ENCODE peak calls at places on chromosomes 1 and 21, in four cellular contexts. J, P, I and R are unnamed samples.

GRCh38 chr1:183234660-183235476 is 48.8 kb downstream of the LAMC2 start:
- DNase-seq in J (peak), P (no peak), I (no peak), R (peak)

GRCh38 chr1:181161170-181161870 is 72.8 kb downstream of the IER5 start:
- DNase-seq in J (no peak), P (no peak), I (no peak), R (no peak)

GRCh38 chr21:36700961-36701911 is 2.3 kb downstream of the SIM2 start:
- DNase-seq in J (no peak), P (no peak), I (no peak), R (peak)

GRCh38 chr1:36650200-36651065 is 167.7 kb upstream of the CSF3R start:
- DNase-seq in J (peak), P (peak), I (no peak), R (peak)

GRCh38 chr21:45941338-45941710 is 40.2 kb upstream of the COL6A1 start:
- DNase-seq in J (no peak), P (no peak), I (no peak), R (no peak)

GRCh38 chr21:43719748-43720538 is 1.0 kb downstream of the PDXK start:
- DNase-seq in J (no peak), P (no peak), I (no peak), R (no peak)

GRCh38 chr1:32733573-32734321 is 31.2 kb upstream of the SYNC start:
- DNase-seq in J (peak), P (peak), I (no peak), R (no peak)

GRCh38 chr21:38082936-38083335 is 166.7 kb upstream of the KCNJ6 start:
- DNase-seq in J (no peak), P (no peak), I (no peak), R (no peak)

GRCh38 chr1:185483217-185483616 is 166.2 kb upstream of the IVNS1ABP start:
- DNase-seq in J (no peak), P (no peak), I (no peak), R (no peak)

GRCh38 chr1:6418668-6419396 is 887 bp downstream of the HES2 start:
- DNase-seq in J (no peak), P (no peak), I (no peak), R (no peak)

GRCh38 chr1:61337981-61338848 is 255.9 kb downstream of the NFIA start:
- DNase-seq in J (peak), P (no peak), I (no peak), R (peak)

GRCh38 chr1:159753386-159753785 is 27.4 kb upstream of the DUSP23 start:
- DNase-seq in J (no peak), P (no peak), I (no peak), R (no peak)

GRCh38 chr1:18829671-18830070 is 29.8 kb downstream of the TAS1R2 start:
- DNase-seq in J (no peak), P (no peak), I (no peak), R (no peak)

GRCh38 chr1:22285545-22286396 is 142.9 kb upstream of the WNT4 start:
- DNase-seq in J (peak), P (peak), I (no peak), R (no peak)

GRCh38 chr1:119040906-119041305 is 52.8 kb upstream of the TBX15 start:
- DNase-seq in J (no peak), P (no peak), I (no peak), R (no peak)

GRCh38 chr1:20931930-20932436 is 144.9 kb upstream of the HP1BP3 start:
- DNase-seq in J (no peak), P (no peak), I (no peak), R (no peak)

GRCh38 chr21:45737485-45738166 is 94.1 kb downstream of the PCBP3 start:
- DNase-seq in J (no peak), P (no peak), I (no peak), R (no peak)

GRCh38 chr21:23160914-23161313 is 2162.7 kb downstream of the NCAM2 start:
- DNase-seq in J (no peak), P (no peak), I (no peak), R (no peak)

GRCh38 chr1:86992790-86993189 is 78.4 kb downstream of the HS2ST1 start:
- DNase-seq in J (no peak), P (no peak), I (no peak), R (no peak)
- TF ChIP-seq BHLHE40 in J (no peak), P (no peak), I (no peak), R (no peak)

GRCh38 chr1:244027491-244027890 is 23.6 kb upstream of the ZBTB18 start:
- DNase-seq in J (no peak), P (no peak), I (no peak), R (no peak)

GRCh38 chr1:244021427-244021826 is 29.7 kb upstream of the ZBTB18 start:
- DNase-seq in J (no peak), P (no peak), I (no peak), R (no peak)

GRCh38 chr1:244020086-244020485 is 31.0 kb upstream of the ZBTB18 start:
- DNase-seq in J (no peak), P (no peak), I (no peak), R (no peak)

GRCh38 chr1:244022301-244022700 is 28.8 kb upstream of the ZBTB18 start:
- DNase-seq in J (no peak), P (no peak), I (no peak), R (no peak)

GRCh38 chr1:244022859-244023258 is 28.2 kb upstream of the ZBTB18 start:
- DNase-seq in J (no peak), P (no peak), I (no peak), R (no peak)
- TF ChIP-seq FOXK2 in J (no peak), P (no peak), I (no peak), R (no peak)

GRCh38 chr21:14383596-14384210 is 757 bp upstream of the HSPA13 start:
- DNase-seq in J (no peak), P (no peak), I (peak), R (peak)
- TF ChIP-seq BHLHE40 in J (no peak), P (no peak), I (no peak), R (no peak)

DNA sequence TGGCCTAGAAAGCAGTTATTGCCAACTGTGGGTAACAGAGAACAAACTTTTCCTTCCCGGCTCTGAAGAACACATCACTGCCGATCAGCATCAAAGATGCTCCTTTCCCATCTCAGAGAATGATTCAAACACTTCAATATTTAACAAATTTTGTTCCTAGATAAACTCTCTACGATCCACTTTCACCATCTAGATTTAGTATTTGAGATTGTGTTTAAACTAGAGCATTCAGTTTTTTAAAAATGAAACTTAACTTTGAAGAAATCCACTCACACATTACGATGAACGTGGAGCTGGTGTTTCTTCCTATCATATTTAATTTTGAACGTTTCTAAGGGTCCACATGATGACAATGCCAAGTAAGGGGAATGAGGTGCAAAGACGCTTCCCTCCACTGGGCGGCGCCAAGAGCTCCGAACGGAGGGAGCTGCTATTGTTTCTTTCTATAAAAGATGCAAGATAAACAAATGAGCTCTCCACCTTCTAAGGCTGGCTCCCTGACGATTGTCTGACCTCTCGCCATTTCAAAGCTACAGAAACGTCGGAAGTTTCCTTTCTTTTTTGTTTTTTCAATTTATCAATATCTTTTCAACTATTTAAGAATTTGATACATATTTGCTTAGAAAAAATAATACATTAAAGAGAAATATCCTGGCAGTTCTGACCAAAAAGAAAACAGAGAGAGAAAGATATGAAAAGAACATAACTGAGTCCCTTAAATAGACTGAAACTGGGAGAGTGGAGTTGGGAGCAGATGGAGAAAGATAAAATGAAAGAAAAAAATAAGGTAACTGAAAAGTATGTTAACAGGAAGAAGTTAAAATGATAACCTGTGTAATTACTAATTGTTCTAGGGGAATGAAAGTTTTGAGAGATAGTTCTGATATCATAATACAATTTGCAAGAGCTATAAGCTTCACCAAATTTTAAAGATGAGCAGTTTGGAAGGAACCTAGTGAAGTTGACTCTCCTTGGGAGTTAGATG is 4.4 kb upstream of the BARHL2 start:
- DNase-seq in J (peak), P (peak), I (no peak), R (peak)
- TF ChIP-seq FOXK2 in J (no peak), P (no peak), I (no peak), R (no peak)

GRCh38 chr1:31703431-31704260 is at the start of gene COL16A1:
- DNase-seq in J (no peak), P (peak), I (no peak), R (no peak)

GRCh38 chr1:31705080-31705866 is 1.5 kb upstream of the COL16A1 start:
- DNase-seq in J (peak), P (peak), I (no peak), R (peak)

GRCh38 chr1:31702836-31703404 is 897 bp downstream of the COL16A1 start:
- DNase-seq in J (no peak), P (no peak), I (no peak), R (no peak)

GRCh38 chr1:31706384-31707058 is 2.7 kb upstream of the COL16A1 start:
- DNase-seq in J (no peak), P (no peak), I (no peak), R (no peak)

GRCh38 chr1:31704261-31705079 is 653 bp upstream of the COL16A1 start:
- DNase-seq in J (peak), P (no peak), I (no peak), R (no peak)
- TF ChIP-seq BHLHE40 in J (peak), P (no peak), I (no peak), R (no peak)

GRCh38 chr1:86421601-86422280 is 2.2 kb upstream of the CLCA2 start:
- DNase-seq in J (no peak), P (no peak), I (no peak), R (no peak)

GRCh38 chr1:86423473-86423872 is 498 bp upstream of the CLCA2 start:
- DNase-seq in J (no peak), P (no peak), I (no peak), R (no peak)

GRCh38 chr1:86423873-86424272 is at the start of gene CLCA2:
- DNase-seq in J (no peak), P (no peak), I (no peak), R (no peak)

GRCh38 chr1:86416343-86416742 is 7.6 kb upstream of the CLCA2 start:
- DNase-seq in J (no peak), P (no peak), I (no peak), R (no peak)

GRCh38 chr1:86419277-86419903 is 4.6 kb upstream of the CLCA2 start:
- DNase-seq in J (no peak), P (peak), I (no peak), R (no peak)
- TF ChIP-seq FOXK2 in J (no peak), P (no peak), I (no peak), R (no peak)

GRCh38 chr1:227370463-227371254 is 52.4 kb upstream of the CDC42BPA start:
- DNase-seq in J (no peak), P (no peak), I (no peak), R (no peak)
- TF ChIP-seq BHLHE40 in J (no peak), P (no peak), I (no peak), R (no peak)